ENCODE peak calls at places on chromosomes 7 and 10, in eight cellular contexts. M is ACHN; X is H9; J is hepatic stellate cell; O is activated CD8-positive, alpha-beta memory T cell treated with anti-CD3 and anti-CD28 coated beads, Interleukin-2, amount 50 U/mL, for 4 hours; H is non-pigmented ciliary epithelial cell; Y is SJSA1; F is upper lobe of right lung. Q is an unnamed sample.

GRCh38 chr7:32507416-32507815 is 12.1 kb downstream of the AVL9 start:
- DNase-seq in M (no peak), Y (peak; percentile 28), F (no peak), X (no peak), J (no peak), O (no peak), H (no peak), Q (peak; percentile 72)

GRCh38 chr10:45411607-45411940 is 37.6 kb downstream of the ALOX5 start:
- DNase-seq in Y (no peak), O (no peak), M (no peak), H (no peak), J (no peak), F (no peak), X (no peak), Q (no peak)

GRCh38 chr7:111927383-111928019 is 278.7 kb downstream of the DOCK4 start:
- DNase-seq in J (no peak), H (no peak), X (no peak), Y (no peak), M (no peak), F (no peak), O (no peak), Q (no peak)

GRCh38 chr10:31147220-31147608 is 115.5 kb upstream of the ZNF438 start:
- DNase-seq in Y (no peak), F (no peak), M (no peak), J (peak; percentile 58), O (no peak), X (no peak), H (peak; percentile 51), Q (peak; percentile 80)

GRCh38 chr7:74101061-74101681 is 17.6 kb downstream of the LIMK1 start:
- DNase-seq in X (no peak), J (no peak), H (no peak), Y (no peak), M (peak; percentile 57), F (no peak), O (no peak), Q (no peak)

GRCh38 chr10:17113889-17114288 is 15.7 kb downstream of the CUBN start:
- DNase-seq in F (no peak), O (no peak), X (no peak), M (no peak), J (no peak), Y (no peak), H (no peak), Q (peak; percentile 86)

GRCh38 chr10:95246582-95247051 is 44.2 kb downstream of the PDLIM1 start:
- DNase-seq in M (peak; percentile 80), Y (peak; percentile 82), H (no peak), J (peak; percentile 47), O (peak; percentile 60), X (peak; percentile 80), F (peak; percentile 67), Q (peak; percentile 83)

GRCh38 chr10:2979267-2979660 is 88.1 kb upstream of the PFKP start:
- DNase-seq in Y (peak; percentile 52), X (no peak), M (no peak), O (no peak), J (no peak), F (no peak), H (no peak), Q (peak; percentile 47)

GRCh38 chr7:106626376-106627293 is 34.3 kb downstream of the CCDC71L start:
- DNase-seq in J (no peak), O (no peak), X (no peak), M (no peak), H (no peak), Y (no peak), F (no peak), Q (no peak)

GRCh38 chr7:120436487-120437060 is 163.6 kb downstream of the KCND2 start:
- DNase-seq in M (no peak), X (no peak), F (no peak), J (no peak), O (no peak), Y (no peak), H (no peak), Q (no peak)

GRCh38 chr7:94042381-94042780 is 38.2 kb upstream of the BET1 start:
- DNase-seq in O (no peak), F (no peak), M (no peak), J (no peak), X (no peak), Y (no peak), H (no peak), Q (no peak)

GRCh38 chr7:36762394-36762793 is 38.1 kb upstream of the AOAH start:
- DNase-seq in M (no peak), J (no peak), Y (no peak), O (no peak), H (no peak), X (peak; percentile 36), F (no peak), Q (no peak)

GRCh38 chr7:2190531-2190930 is 42.2 kb downstream of the MAD1L1 start:
- DNase-seq in M (no peak), J (no peak), H (no peak), Y (no peak), X (peak; percentile 24), F (no peak), O (no peak), Q (peak; percentile 92)

GRCh38 chr10:102140913-102141540 is 8.2 kb downstream of the PPRC1 start:
- DNase-seq in Y (no peak), M (no peak), F (no peak), H (no peak), O (no peak), J (no peak), X (no peak), Q (no peak)

GRCh38 chr7:129644634-129645230 is 33.2 kb downstream of the NRF1 start:
- DNase-seq in O (no peak), M (peak; percentile 75), J (no peak), F (no peak), H (no peak), Y (peak; percentile 28), X (no peak), Q (peak; percentile 50)

GRCh38 chr7:20064974-20065862 is 152.0 kb downstream of the MACC1 start:
- DNase-seq in X (no peak), O (no peak), F (no peak), H (peak; percentile 74), Y (peak; percentile 74), M (no peak), J (peak; percentile 21), Q (peak; percentile 78)

GRCh38 chr10:43210556-43210955 is 56.3 kb downstream of the RASGEF1A start:
- DNase-seq in X (no peak), Y (no peak), M (no peak), F (no peak), J (no peak), O (peak; percentile 11), H (no peak), Q (no peak)

GRCh38 chr7:91240546-91240945 is 23.7 kb upstream of the FZD1 start:
- DNase-seq in F (no peak), Y (no peak), H (no peak), M (no peak), J (no peak), O (no peak), X (no peak), Q (peak; percentile 92)

GRCh38 chr7:128735433-128735832 is 3.7 kb upstream of the CALU start:
- DNase-seq in X (no peak), O (no peak), H (no peak), Y (no peak), F (no peak), M (no peak), J (no peak), Q (no peak)

GRCh38 chr10:111820471-111820870 is 363.1 kb downstream of the GPAM start:
- DNase-seq in Y (no peak), X (no peak), O (no peak), M (no peak), H (no peak), F (no peak), J (no peak), Q (no peak)

GRCh38 chr10:5945561-5946418 is 31.6 kb downstream of the IL15RA start:
- DNase-seq in F (peak; percentile 72), Y (peak; percentile 71), H (peak; percentile 52), X (no peak), O (no peak), J (peak; percentile 87), M (no peak), Q (peak; percentile 97)

GRCh38 chr10:131068760-131069159 is 242.8 kb downstream of the TCERG1L start:
- DNase-seq in M (no peak), H (no peak), O (no peak), J (no peak), Y (no peak), X (no peak), F (no peak), Q (no peak)

GRCh38 chr10:43225787-43226153 is 41.1 kb downstream of the RASGEF1A start:
- DNase-seq in J (no peak), F (peak; percentile 57), X (no peak), Y (no peak), H (no peak), M (no peak), O (peak; percentile 65), Q (no peak)

GRCh38 chr7:117230276-117231046 is 92.4 kb downstream of the WNT2 start:
- DNase-seq in J (peak; percentile 67), M (no peak), Y (peak; percentile 89), X (no peak), H (peak; percentile 90), O (no peak), F (no peak), Q (peak; percentile 37)

GRCh38 chr10:44125879-44126675 is 258.8 kb downstream of the CXCL12 start:
- DNase-seq in J (peak; percentile 22), O (no peak), M (no peak), H (peak; percentile 11), Y (no peak), F (no peak), X (no peak), Q (peak; percentile 66)

GRCh38 chr10:72667207-72667864 is 24.6 kb upstream of the MCU start:
- DNase-seq in Y (no peak), F (no peak), J (no peak), X (no peak), H (no peak), M (no peak), O (no peak), Q (no peak)

GRCh38 chr10:60414877-60415585 is 25.4 kb upstream of the ANK3 start:
- DNase-seq in M (peak; percentile 94), H (peak; percentile 77), X (peak; percentile 38), Y (peak; percentile 62), F (no peak), O (no peak), J (peak; percentile 81), Q (peak; percentile 44)

GRCh38 chr10:8054243-8054497 is 318 bp upstream of the GATA3 start:
- DNase-seq in X (no peak), M (no peak), Y (no peak), F (no peak), J (peak; percentile 68), H (no peak), O (no peak), Q (no peak)

GRCh38 chr10:62037166-62037831 is 135.8 kb downstream of the ARID5B start:
- DNase-seq in X (no peak), M (no peak), H (no peak), O (no peak), J (peak; percentile 43), F (no peak), Y (peak; percentile 71), Q (peak; percentile 84)

GRCh38 chr10:42975005-42975493 is 101.8 kb upstream of the RET start:
- DNase-seq in O (peak; percentile 14), F (peak; percentile 57), M (no peak), J (no peak), X (peak; percentile 23), H (no peak), Y (no peak), Q (no peak)

GRCh38 chr10:128047991-128048826 is 78.0 kb downstream of the MKI67 start:
- DNase-seq in M (no peak), X (no peak), F (no peak), Y (no peak), H (no peak), J (no peak), O (no peak), Q (peak; percentile 69)

GRCh38 chr10:28761084-28761875 is 84.0 kb downstream of the BAMBI start:
- DNase-seq in X (no peak), J (no peak), M (no peak), H (no peak), F (no peak), O (no peak), Y (no peak), Q (no peak)

GRCh38 chr10:97529685-97530465 is 31.2 kb downstream of the UBTD1 start:
- DNase-seq in M (peak; percentile 33), Y (no peak), X (no peak), H (no peak), F (no peak), J (no peak), O (no peak), Q (no peak)

GRCh38 chr10:1085258-1085657 is 29.1 kb downstream of the WDR37 start:
- DNase-seq in Y (no peak), X (no peak), H (no peak), O (no peak), J (no peak), M (no peak), F (no peak), Q (peak; percentile 3)

Q was measured in fibroblast of lung.